ENCODE peak calls at places on chromosome 22, in six cellular contexts. One of them, this sample, is unnamed.

GRCh38 chr22:35202376-35202775 is 54.9 kb upstream of the HMGXB4 start:
- DNase-seq in stimulated activated naive CD4-positive, alpha-beta T cell: no peak
- DNase-seq in activated naive CD4-positive, alpha-beta T cell: no peak
- DNase-seq in AG10803: no peak
- DNase-seq in A549: no peak
- DNase-seq in DMS153: no peak
- DNase-seq in this sample: no peak

GRCh38 chr22:46598737-46599424 is 21.3 kb upstream of the GRAMD4 start:
- DNase-seq in AG10803: peak
- DNase-seq in A549: no peak
- DNase-seq in activated naive CD4-positive, alpha-beta T cell: no peak
- DNase-seq in stimulated activated naive CD4-positive, alpha-beta T cell: no peak
- DNase-seq in DMS153: no peak
- DNase-seq in this sample: no peak

GRCh38 chr22:40855960-40856512 is 403 bp downstream of the ST13 start:
- DNase-seq in activated naive CD4-positive, alpha-beta T cell: peak
- DNase-seq in AG10803: peak
- DNase-seq in stimulated activated naive CD4-positive, alpha-beta T cell: peak
- DNase-seq in DMS153: peak
- DNase-seq in A549: no peak
- DNase-seq in this sample: peak

GRCh38 chr22:44111562-44112155 is 69.1 kb upstream of the PARVG start:
- DNase-seq in AG10803: no peak
- DNase-seq in A549: no peak
- DNase-seq in activated naive CD4-positive, alpha-beta T cell: no peak
- DNase-seq in stimulated activated naive CD4-positive, alpha-beta T cell: no peak
- DNase-seq in DMS153: no peak
- DNase-seq in this sample: no peak

GRCh38 chr22:37234736-37235711 is 9.0 kb downstream of the RAC2 start:
- DNase-seq in stimulated activated naive CD4-positive, alpha-beta T cell: no peak
- DNase-seq in DMS153: no peak
- DNase-seq in AG10803: no peak
- DNase-seq in activated naive CD4-positive, alpha-beta T cell: no peak
- DNase-seq in A549: no peak
- DNase-seq in this sample: no peak

GRCh38 chr22:49382451-49382735 is 445.3 kb downstream of the BRD1 start:
- DNase-seq in A549: no peak
- DNase-seq in AG10803: no peak
- DNase-seq in stimulated activated naive CD4-positive, alpha-beta T cell: no peak
- DNase-seq in activated naive CD4-positive, alpha-beta T cell: no peak
- DNase-seq in DMS153: no peak
- DNase-seq in this sample: no peak

GRCh38 chr22:22880645-22881044 is 7.0 kb upstream of the IGLL5 start:
- DNase-seq in AG10803: no peak
- DNase-seq in activated naive CD4-positive, alpha-beta T cell: no peak
- DNase-seq in A549: no peak
- DNase-seq in DMS153: no peak
- DNase-seq in stimulated activated naive CD4-positive, alpha-beta T cell: no peak
- DNase-seq in this sample: no peak

GRCh38 chr22:20159088-20159487 is 8.2 kb upstream of the CCDC188 start:
- DNase-seq in DMS153: no peak
- DNase-seq in AG10803: no peak
- DNase-seq in A549: no peak
- DNase-seq in stimulated activated naive CD4-positive, alpha-beta T cell: no peak
- DNase-seq in activated naive CD4-positive, alpha-beta T cell: no peak
- DNase-seq in this sample: no peak

GRCh38 chr22:19732403-19733113 is 9.2 kb downstream of the GP1BB start:
- DNase-seq in AG10803: no peak
- DNase-seq in stimulated activated naive CD4-positive, alpha-beta T cell: no peak
- DNase-seq in DMS153: no peak
- DNase-seq in activated naive CD4-positive, alpha-beta T cell: no peak
- DNase-seq in A549: no peak
- DNase-seq in this sample: no peak

GRCh38 chr22:29030618-29031235 is 30.9 kb downstream of the C22orf31 start:
- DNase-seq in stimulated activated naive CD4-positive, alpha-beta T cell: no peak
- DNase-seq in AG10803: peak
- DNase-seq in DMS153: peak
- DNase-seq in activated naive CD4-positive, alpha-beta T cell: no peak
- DNase-seq in A549: peak
- DNase-seq in this sample: no peak

GRCh38 chr22:29314074-29314473 is 1.4 kb downstream of the RASL10A start:
- DNase-seq in AG10803: no peak
- DNase-seq in stimulated activated naive CD4-positive, alpha-beta T cell: no peak
- DNase-seq in DMS153: no peak
- DNase-seq in A549: no peak
- DNase-seq in activated naive CD4-positive, alpha-beta T cell: no peak
- DNase-seq in this sample: no peak

GRCh38 chr22:40592352-40593113 is 44.0 kb downstream of the MRTFA start:
- DNase-seq in stimulated activated naive CD4-positive, alpha-beta T cell: no peak
- DNase-seq in AG10803: no peak
- DNase-seq in activated naive CD4-positive, alpha-beta T cell: no peak
- DNase-seq in A549: no peak
- DNase-seq in DMS153: no peak
- DNase-seq in this sample: no peak

This sample was measured in effector CD8-positive, alpha-beta T cell.